ENCODE peak calls at places on chromosome 9, in nine cellular contexts. V, R, E, U, K, L, J, W and T are unnamed samples.

GRCh38 chr9:128225770-128226753 is 22.9 kb downstream of the DNM1 start:
- DNase-seq in V (no peak), R (no peak), E (no peak), U (no peak), K (no peak), L (no peak), J (no peak), W (no peak), T (no peak)

GRCh38 chr9:122202099-122202498 is 26.7 kb downstream of the LHX6 start:
- DNase-seq in V (no peak), R (no peak), E (no peak), U (no peak), K (no peak), L (no peak), J (no peak), W (no peak), T (no peak)

GRCh38 chr9:97759611-97760288 is 62.6 kb upstream of the XPA start:
- DNase-seq in V (no peak), R (no peak), E (no peak), U (no peak), K (no peak), L (no peak), J (no peak), W (no peak), T (no peak)

GRCh38 chr9:4167040-4167671 is 132.7 kb downstream of the GLIS3 start:
- DNase-seq in V (peak; percentile 44), R (no peak), E (no peak), U (peak; percentile 81), K (no peak), L (no peak), J (no peak), W (peak; percentile 58), T (peak; percentile 21)

GRCh38 chr9:37036237-37037136 is 2.4 kb upstream of the PAX5 start:
- DNase-seq in V (no peak), R (peak; percentile 18), E (peak; percentile 47), U (peak; percentile 36), K (no peak), L (no peak), J (no peak), W (peak; percentile 36), T (no peak)

GRCh38 chr9:131747352-131747751 is 7.5 kb upstream of the RAPGEF1 start:
- DNase-seq in V (no peak), R (no peak), E (no peak), U (peak; percentile 81), K (no peak), L (no peak), J (no peak), W (peak; percentile 73), T (peak; percentile 47)

GRCh38 chr9:70677336-70677735 is 262.9 kb upstream of the KLF9 start:
- DNase-seq in V (no peak), R (no peak), E (no peak), U (peak; percentile 9), K (no peak), L (no peak), J (no peak), W (no peak), T (no peak)

GRCh38 chr9:22622823-22623222 is 176.2 kb downstream of the DMRTA1 start:
- DNase-seq in V (peak; percentile 7), R (no peak), E (no peak), U (no peak), K (no peak), L (no peak), J (no peak), W (no peak), T (no peak)

GRCh38 chr9:96720435-96720834 is 57.5 kb downstream of the ZNF510 start:
- DNase-seq in V (no peak), R (no peak), E (no peak), U (no peak), K (no peak), L (no peak), J (no peak), W (no peak), T (no peak)

GRCh38 chr9:96725576-96725975 is 52.3 kb downstream of the ZNF510 start:
- DNase-seq in V (no peak), R (no peak), E (no peak), U (no peak), K (no peak), L (no peak), J (no peak), W (no peak), T (no peak)

GRCh38 chr9:96721731-96722429 is 56.0 kb downstream of the ZNF510 start:
- DNase-seq in V (no peak), R (no peak), E (no peak), U (no peak), K (no peak), L (no peak), J (no peak), W (no peak), T (no peak)

GRCh38 chr9:96721303-96721702 is 56.6 kb downstream of the ZNF510 start:
- DNase-seq in V (no peak), R (no peak), E (no peak), U (no peak), K (no peak), L (no peak), J (no peak), W (no peak), T (no peak)

DNA sequence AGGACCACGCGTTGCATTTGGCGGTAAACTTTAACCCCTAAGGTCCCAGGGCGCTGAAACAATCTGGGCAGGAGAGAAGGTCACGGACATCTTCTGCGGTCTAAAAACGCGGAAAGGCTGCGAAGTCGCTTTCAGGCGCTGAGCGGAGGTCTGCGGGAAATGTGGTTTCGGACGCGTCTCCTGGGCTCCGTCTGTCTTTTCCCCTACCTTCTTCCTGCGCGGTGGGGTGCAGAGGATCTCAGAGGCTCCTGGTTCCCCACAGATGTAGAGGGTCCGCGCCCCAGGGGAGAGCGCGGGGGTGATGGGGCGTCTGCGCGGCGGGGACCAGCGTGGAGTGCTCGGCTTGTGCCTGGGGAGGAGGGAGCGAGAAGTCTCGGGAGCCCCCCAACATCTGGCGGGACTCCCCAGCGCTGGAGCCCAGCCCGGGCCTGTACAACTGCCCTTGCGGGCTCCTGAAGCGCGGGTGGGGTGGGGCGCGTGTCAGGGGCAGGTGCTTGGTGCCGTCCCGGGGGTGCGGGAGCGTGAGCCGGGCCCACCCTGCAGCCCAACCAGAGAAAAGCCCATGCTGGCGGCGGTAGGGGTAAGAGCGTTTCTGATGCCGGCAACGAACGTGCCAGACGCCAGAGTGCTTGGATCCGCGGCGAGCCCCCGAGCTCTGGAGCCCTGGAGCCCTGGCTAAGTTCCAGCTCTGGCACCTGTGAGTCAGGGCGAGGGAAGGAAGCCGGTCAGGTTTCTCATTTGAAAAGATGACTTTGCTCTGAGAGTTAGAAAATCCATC is 58.2 kb downstream of the ZNF510 start:
- DNase-seq in V (no peak), R (no peak), E (peak; percentile 24), U (no peak), K (no peak), L (no peak), J (no peak), W (peak; percentile 70), T (no peak)
- TF ChIP-seq CTCF in V (no peak), R (no peak), E (no peak), U (no peak), K (no peak), L (no peak), J (no peak), W (no peak), T (no peak)

DNA sequence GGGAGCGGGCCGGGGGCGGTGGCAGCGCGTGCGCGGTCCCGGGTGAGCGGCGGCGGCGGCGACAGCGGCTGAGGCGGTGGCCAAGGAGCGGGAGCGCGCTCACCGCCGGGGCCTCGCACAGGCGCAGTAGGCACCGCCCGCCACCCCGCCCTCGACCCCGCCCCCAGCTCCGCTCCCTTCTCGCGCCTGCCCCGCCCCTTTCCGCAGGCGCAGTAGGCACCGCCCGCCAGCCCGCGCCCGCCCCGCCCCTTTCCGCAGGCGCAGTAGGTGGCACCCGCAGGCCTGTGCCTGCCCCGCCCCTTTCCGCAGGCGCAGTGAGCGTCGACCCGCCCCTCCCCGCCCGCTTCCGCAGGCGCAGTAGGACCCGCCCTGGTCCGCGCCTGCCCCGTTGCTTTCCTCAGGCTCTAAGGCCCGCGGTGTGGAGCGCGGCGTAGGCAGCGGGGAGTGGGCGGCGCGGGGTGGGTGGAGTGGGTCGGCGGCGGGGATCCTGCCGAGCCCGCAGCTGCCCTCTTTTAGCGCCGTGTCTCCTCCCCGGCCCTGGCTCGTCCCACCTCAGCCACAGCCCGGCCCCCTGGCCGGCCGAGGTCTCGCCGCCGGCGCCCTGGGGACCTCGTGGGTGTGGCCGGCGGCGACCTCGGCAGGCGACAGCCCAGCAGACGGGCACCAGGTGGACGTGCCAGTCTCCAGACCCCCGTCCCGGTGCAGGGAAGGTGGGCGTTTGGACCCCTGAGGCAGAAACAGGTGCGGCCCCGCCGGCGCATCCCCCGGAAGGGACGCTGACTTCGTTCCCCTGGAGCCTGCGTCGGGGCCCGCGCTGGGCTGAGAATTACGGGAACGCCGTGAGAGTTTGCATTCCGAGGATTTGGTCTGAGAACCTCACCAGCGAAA is at the start of gene CAMSAP1:
- DNase-seq in V (peak; percentile 84), R (peak; percentile 83), E (peak; percentile 91), U (peak; percentile 92), K (peak; percentile 91), L (peak; percentile 96), J (peak; percentile 95), W (peak; percentile 95), T (peak; percentile 52)
- H3K4me3 ChIP-seq in V (peak within 1 kb of the TSS; percentile 72), R (peak within 1 kb of the TSS; percentile 49), E (peak within 1 kb of the TSS; percentile 85), U (peak within 1 kb of the TSS; percentile 64), K (peak within 1 kb of the TSS; percentile 86), L (peak within 1 kb of the TSS; percentile 92), J (peak within 1 kb of the TSS; percentile 84), W (peak within 1 kb of the TSS; percentile 81), T (peak within 1 kb of the TSS; percentile 86)

GRCh38 chr9:111967621-111968020 is 71.0 kb downstream of the UGCG start:
- DNase-seq in V (no peak), R (no peak), E (no peak), U (no peak), K (no peak), L (no peak), J (no peak), W (no peak), T (no peak)

GRCh38 chr9:111966851-111967250 is 70.2 kb downstream of the UGCG start:
- DNase-seq in V (no peak), R (no peak), E (no peak), U (peak; percentile 85), K (no peak), L (no peak), J (no peak), W (peak; percentile 73), T (no peak)

GRCh38 chr9:111969622-111970021 is 73.0 kb downstream of the UGCG start:
- DNase-seq in V (no peak), R (no peak), E (no peak), U (no peak), K (no peak), L (no peak), J (no peak), W (no peak), T (no peak)

GRCh38 chr9:111970827-111971226 is 74.2 kb downstream of the UGCG start:
- DNase-seq in V (no peak), R (no peak), E (no peak), U (no peak), K (no peak), L (peak; percentile 5), J (no peak), W (peak; percentile 58), T (no peak)

DNA sequence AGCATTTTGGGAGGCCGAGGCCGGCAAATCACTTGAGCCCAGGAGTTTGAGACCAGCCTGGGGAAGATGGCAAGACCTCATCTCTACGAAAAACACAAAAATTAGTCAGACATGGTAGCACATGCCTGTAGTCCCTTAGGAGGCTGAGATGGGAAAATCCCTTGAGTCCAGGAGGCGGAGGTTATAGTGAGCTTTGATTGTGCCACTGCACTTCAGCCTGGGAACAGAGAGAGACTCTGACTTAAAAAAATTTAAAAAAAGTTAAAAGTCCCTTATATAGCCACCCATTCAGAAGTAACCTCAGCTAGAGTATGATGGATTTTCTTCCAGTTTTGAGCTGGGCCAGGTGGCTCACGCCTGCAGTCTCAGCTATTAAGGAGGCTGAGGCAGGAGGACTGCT is 72.4 kb downstream of the UGCG start:
- DNase-seq in V (no peak), R (no peak), E (no peak), U (peak; percentile 98), K (no peak), L (peak; percentile 23), J (no peak), W (peak; percentile 82), T (no peak)
- TF ChIP-seq CTCF in V (no peak), R (no peak), E (no peak), U (no peak), K (no peak), L (no peak), J (no peak), W (no peak), T (no peak)

GRCh38 chr9:113887436-113887835 is 11.3 kb downstream of the ZNF618 start:
- DNase-seq in V (no peak), R (no peak), E (no peak), U (no peak), K (no peak), L (no peak), J (no peak), W (no peak), T (no peak)
- H3K4me3 ChIP-seq in V (no peak overlapping the region), R (no peak overlapping the region), E (no peak overlapping the region), U (no peak overlapping the region), K (no peak overlapping the region), L (no peak overlapping the region), J (no peak overlapping the region), W (no peak overlapping the region), T (no peak overlapping the region)